ENCODE peak calls at places on chromosomes 6 and 20, in five cellular contexts. W is amygdala, F is NCI-H1436 treated with DMSO at 0.1 percent for 48 hours, G is WERI-Rb-1, T is hypothalamus. U is an unnamed sample.

GRCh38 chr6:101722991-101723579 is 329.6 kb downstream of the GRIK2 start:
- DNase-seq in W (no peak), F (no peak), G (no peak), T (no peak), U (no peak)

GRCh38 chr6:36865835-36866234 is 8.8 kb downstream of the PPIL1 start:
- DNase-seq in W (no peak), F (no peak), G (no peak), T (no peak), U (no peak)

GRCh38 chr6:30884521-30885480 is 482 bp downstream of the DDR1 start:
- DNase-seq in W (peak), F (no peak), G (peak), T (peak), U (peak)

GRCh38 chr6:5279891-5280338 is 18.6 kb downstream of the FARS2 start:
- DNase-seq in W (no peak), F (no peak), G (no peak), T (no peak), U (no peak)

GRCh38 chr20:31915491-31916280 is 36.2 kb downstream of the PDRG1 start:
- DNase-seq in W (no peak), F (no peak), G (no peak), T (no peak), U (no peak)

GRCh38 chr6:158999154-158999668 is 791 bp downstream of the RSPH3 start:
- DNase-seq in W (no peak), F (no peak), G (no peak), T (peak), U (no peak)

GRCh38 chr6:10315034-10315433 is 99.8 kb downstream of the TFAP2A start:
- DNase-seq in W (no peak), F (no peak), G (no peak), T (no peak), U (no peak)

GRCh38 chr6:130906736-130907381 is 79.7 kb downstream of the SMLR1 start:
- DNase-seq in W (no peak), F (no peak), G (no peak), T (no peak), U (no peak)

GRCh38 chr20:44963325-44964215 is 2.7 kb upstream of the STK4 start:
- DNase-seq in W (no peak), F (no peak), G (no peak), T (no peak), U (no peak)

GRCh38 chr6:142395768-142396231 is 94.0 kb downstream of the ADGRG6 start:
- DNase-seq in W (no peak), F (no peak), G (no peak), T (no peak), U (no peak)

GRCh38 chr20:1950836-1951235 is 43.0 kb downstream of the PDYN start:
- DNase-seq in W (no peak), F (no peak), G (peak), T (no peak), U (no peak)

GRCh38 chr6:161101517-161101916 is 109.9 kb downstream of the MAP3K4 start:
- DNase-seq in W (peak), F (no peak), G (peak), T (no peak), U (peak)

GRCh38 chr20:47355489-47356219 is 845 bp downstream of the ZMYND8 start:
- DNase-seq in W (peak), F (no peak), G (no peak), T (no peak), U (no peak)

GRCh38 chr6:89034586-89035251 is 45.8 kb upstream of the PNRC1 start:
- DNase-seq in W (peak), F (no peak), G (no peak), T (peak), U (no peak)

GRCh38 chr6:155377061-155377460 is 62.8 kb upstream of the TFB1M start:
- DNase-seq in W (no peak), F (no peak), G (no peak), T (no peak), U (no peak)

GRCh38 chr20:19974621-19975435 is 42.3 kb upstream of the NAA20 start:
- DNase-seq in W (peak), F (no peak), G (no peak), T (peak), U (peak)

GRCh38 chr6:81997091-81997926 is 244.8 kb upstream of the TENT5A start:
- DNase-seq in W (no peak), F (no peak), G (no peak), T (no peak), U (no peak)

GRCh38 chr20:846894-847278 is 13.4 kb downstream of the FAM110A start:
- DNase-seq in W (peak), F (no peak), G (no peak), T (no peak), U (no peak)

GRCh38 chr6:24905485-24905884 is 30.3 kb downstream of the RIPOR2 start:
- DNase-seq in W (no peak), F (no peak), G (no peak), T (no peak), U (no peak)